ENCODE peak calls at places on chromosomes 5 and 9, in ten cellular contexts. I is right cardiac atrium, N is A549, K is HepG2, R is aorta, A is lower lobe of right lung, M is lung, L is PC-3, T is heart right ventricle, O is body of pancreas. F is an unnamed sample. For H3K9me3, the result is how much of the 10 kb centered on the place peaks cover.

GRCh38 chr9:129898205-129898604 is 62.9 kb downstream of the USP20 start:
- ATAC-seq in I (peak), N (peak), K (no peak), R (no peak), A (peak), M (no peak), L (peak), T (no peak), O (no peak), F (peak)

GRCh38 chr9:136527721-136528710 is 17.8 kb downstream of the NOTCH1 start:
- ATAC-seq in I (no peak), N (peak), K (no peak), R (no peak), A (no peak), M (no peak), L (peak), T (no peak), O (no peak), F (no peak)

GRCh38 chr9:123564652-123565051 is 208.7 kb downstream of the CRB2 start:
- ATAC-seq in I (no peak), N (no peak), K (no peak), R (no peak), A (no peak), M (no peak), L (no peak), T (no peak), O (no peak), F (no peak)

GRCh38 chr9:129435272-129435671 is 185.6 kb downstream of the C9orf50 start:
- ATAC-seq in I (no peak), N (peak), K (no peak), R (no peak), A (no peak), M (no peak), L (no peak), T (no peak), O (no peak), F (no peak)

GRCh38 chr9:21028476-21028875 is 3.0 kb downstream of the HACD4 start:
- ATAC-seq in I (no peak), N (no peak), K (no peak), R (no peak), A (no peak), M (no peak), L (no peak), T (no peak), O (no peak), F (no peak)

GRCh38 chr9:36150529-36151305 is 14.2 kb downstream of the GLIPR2 start:
- ATAC-seq in I (no peak), N (peak), K (peak), R (no peak), A (peak), M (no peak), L (no peak), T (no peak), O (no peak), F (no peak)

GRCh38 chr5:31733365-31733764 is 94.4 kb downstream of the PDZD2 start:
- ATAC-seq in I (peak), N (no peak), K (no peak), R (no peak), A (no peak), M (no peak), L (no peak), T (peak), O (no peak), F (no peak)

GRCh38 chr5:129771058-129771838 is 23.4 kb downstream of the MINAR2 start:
- ATAC-seq in I (no peak), N (peak), K (peak), R (peak), A (peak), M (peak), L (peak), T (no peak), O (peak), F (no peak)

GRCh38 chr5:42228279-42228678 is 195.0 kb upstream of the GHR start:
- ATAC-seq in I (no peak), N (no peak), K (no peak), R (no peak), A (no peak), M (no peak), L (peak), T (no peak), O (no peak), F (no peak)

GRCh38 chr5:95251185-95251584 is 33.7 kb downstream of the MCTP1 start:
- ATAC-seq in I (no peak), N (no peak), K (no peak), R (no peak), A (no peak), M (no peak), L (no peak), T (no peak), O (no peak), F (no peak)

GRCh38 chr9:38091310-38092199 is 22.5 kb upstream of the SHB start:
- ATAC-seq in I (no peak), N (no peak), K (no peak), R (no peak), A (no peak), M (no peak), L (no peak), T (no peak), O (no peak), F (no peak)

GRCh38 chr5:129853588-129853987 is 50.7 kb upstream of the CHSY3 start:
- ATAC-seq in I (no peak), N (no peak), K (no peak), R (no peak), A (no peak), M (no peak), L (no peak), T (no peak), O (no peak), F (no peak)

GRCh38 chr5:150143725-150144058 is 12.0 kb downstream of the PDGFRB start:
- ATAC-seq in I (peak), N (no peak), K (no peak), R (peak), A (no peak), M (peak), L (no peak), T (peak), O (no peak), F (peak)

GRCh38 chr5:26791021-26791420 is 247.4 kb downstream of the CDH9 start:
- ATAC-seq in I (no peak), N (no peak), K (no peak), R (no peak), A (no peak), M (no peak), L (no peak), T (no peak), O (no peak), F (no peak)

GRCh38 chr9:34707130-34707529 is 2.8 kb downstream of the CCL21 start:
- ATAC-seq in I (no peak), N (no peak), K (no peak), R (no peak), A (no peak), M (no peak), L (no peak), T (no peak), O (no peak), F (no peak)

GRCh38 chr5:36998578-36998977 is 122.0 kb downstream of the NIPBL start:
- ATAC-seq in I (no peak), N (no peak), K (no peak), R (no peak), A (no peak), M (no peak), L (no peak), T (no peak), O (no peak), F (no peak)

GRCh38 chr9:122004589-122004988 is 88.5 kb downstream of the TTLL11 start:
- ATAC-seq in I (no peak), N (no peak), K (no peak), R (no peak), A (no peak), M (no peak), L (no peak), T (no peak), O (no peak), F (no peak)

GRCh38 chr9:98280162-98280561 is 24.7 kb upstream of the TBC1D2 start:
- ATAC-seq in I (no peak), N (no peak), K (no peak), R (no peak), A (no peak), M (no peak), L (no peak), T (no peak), O (no peak), F (no peak)

GRCh38 chr9:14240491-14240890 is 73.5 kb downstream of the NFIB start:
- ATAC-seq in I (peak), N (no peak), K (no peak), R (no peak), A (peak), M (no peak), L (no peak), T (peak), O (peak), F (no peak)

GRCh38 chr5:148791334-148791667 is 35.1 kb upstream of the ADRB2 start:
- ATAC-seq in I (no peak), N (no peak), K (no peak), R (no peak), A (no peak), M (no peak), L (peak), T (no peak), O (no peak), F (no peak)

GRCh38 chr5:142869883-142870282 is 99.7 kb downstream of the ARHGAP26 start:
- ATAC-seq in I (peak), N (no peak), K (no peak), R (no peak), A (no peak), M (no peak), L (no peak), T (no peak), O (no peak), F (peak)

GRCh38 chr9:123316053-123316718 is 39.8 kb upstream of the CRB2 start:
- ATAC-seq in I (no peak), N (no peak), K (peak), R (no peak), A (no peak), M (no peak), L (no peak), T (no peak), O (no peak), F (no peak)

GRCh38 chr5:33501899-33502298 is 61.1 kb downstream of the TARS1 start:
- ATAC-seq in I (no peak), N (no peak), K (no peak), R (no peak), A (no peak), M (no peak), L (no peak), T (no peak), O (no peak), F (no peak)

GRCh38 chr9:100437860-100438805 is 11.2 kb downstream of the MSANTD3 start:
- ATAC-seq in I (no peak), N (peak), K (peak), R (peak), A (peak), M (peak), L (peak), T (no peak), O (peak), F (peak)

GRCh38 chr9:38339087-38339486 is 53.4 kb upstream of the ALDH1B1 start:
- ATAC-seq in I (peak), N (no peak), K (no peak), R (no peak), A (peak), M (peak), L (no peak), T (peak), O (peak), F (no peak)

GRCh38 chr9:136304981-136305380 is 1.1 kb upstream of the CCDC187 start:
- ATAC-seq in I (no peak), N (peak), K (peak), R (peak), A (no peak), M (no peak), L (no peak), T (no peak), O (no peak), F (no peak)

GRCh38 chr5:102801375-102801774 is 46.3 kb downstream of the PAM start:
- ATAC-seq in I (no peak), N (no peak), K (no peak), R (no peak), A (peak), M (no peak), L (no peak), T (no peak), O (no peak), F (no peak)

GRCh38 chr9:73152445-73152844 is 780 bp downstream of the ANXA1 start:
- ATAC-seq in I (peak), N (peak), K (no peak), R (peak), A (peak), M (no peak), L (peak), T (no peak), O (no peak), F (no peak)

GRCh38 chr5:173778152-173778782 is 109.9 kb upstream of the CPEB4 start:
- ATAC-seq in I (no peak), N (no peak), K (no peak), R (no peak), A (no peak), M (peak), L (no peak), T (no peak), O (no peak), F (no peak)

GRCh38 chr5:77431286-77431685 is 60.8 kb downstream of the WDR41 start:
- ATAC-seq in I (no peak), N (no peak), K (no peak), R (no peak), A (no peak), M (no peak), L (peak), T (no peak), O (no peak), F (no peak)

GRCh38 chr9:5436441-5436840 is 1.3 kb downstream of the PLGRKT start:
- ATAC-seq in I (no peak), N (no peak), K (no peak), R (no peak), A (no peak), M (no peak), L (no peak), T (no peak), O (no peak), F (no peak)
- H3K9me3 ChIP-seq in I (under half), N (under half), K (under half), R (under half), A (under half), M (under half), L (under half), T (under half), O (under half), F (under half)

DNA sequence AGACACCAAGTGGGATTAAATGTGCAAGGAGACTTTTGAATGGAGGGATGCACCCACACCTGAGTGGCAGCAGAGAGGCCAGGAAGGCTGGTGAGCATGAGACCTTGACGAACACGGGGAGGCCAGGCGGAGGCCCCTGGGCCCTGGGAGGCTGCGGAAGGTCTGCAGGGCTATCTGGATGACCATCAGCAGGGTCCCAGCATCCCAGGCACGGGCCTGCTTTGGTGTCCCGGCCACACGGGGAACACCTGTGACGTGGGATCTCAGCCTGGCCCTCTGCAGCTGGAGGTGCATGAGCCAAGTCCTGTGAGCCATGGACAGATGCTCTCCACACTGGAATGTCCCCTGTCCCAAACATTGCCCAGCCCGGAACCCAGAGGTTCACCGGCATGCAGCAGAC is 174.0 kb upstream of the FOXD4L5 start:
- ATAC-seq in I (no peak), N (no peak), K (no peak), R (no peak), A (no peak), M (no peak), L (no peak), T (no peak), O (no peak), F (no peak)
- H3K9me3 ChIP-seq in I (under half), N (under half), K (under half), R (under half), A (under half), M (under half), L (under half), T (under half), O (under half), F (under half)

GRCh38 chr5:141371572-141372475 is 1.8 kb downstream of the PCDHGB3 start:
- ATAC-seq in I (no peak), N (no peak), K (no peak), R (no peak), A (no peak), M (no peak), L (no peak), T (peak), O (no peak), F (no peak)
- H3K9me3 ChIP-seq in I (under half), N (under half), K (half or more), R (under half), A (half or more), M (half or more), L (under half), T (half or more), O (half or more), F (half or more)

GRCh38 chr5:179370490-179371122 is 25.3 kb upstream of the ADAMTS2 start:
- ATAC-seq in I (no peak), N (no peak), K (no peak), R (no peak), A (no peak), M (no peak), L (no peak), T (no peak), O (no peak), F (no peak)

GRCh38 chr5:179373101-179373934 is 28.1 kb upstream of the ADAMTS2 start:
- ATAC-seq in I (no peak), N (no peak), K (no peak), R (no peak), A (no peak), M (no peak), L (no peak), T (no peak), O (no peak), F (no peak)

GRCh38 chr5:179373961-179374505 is 28.8 kb upstream of the ADAMTS2 start:
- ATAC-seq in I (no peak), N (no peak), K (no peak), R (no peak), A (no peak), M (no peak), L (no peak), T (no peak), O (no peak), F (no peak)

GRCh38 chr5:179371123-179371515 is 25.9 kb upstream of the ADAMTS2 start:
- ATAC-seq in I (no peak), N (no peak), K (no peak), R (no peak), A (no peak), M (no peak), L (no peak), T (no peak), O (no peak), F (no peak)

DNA sequence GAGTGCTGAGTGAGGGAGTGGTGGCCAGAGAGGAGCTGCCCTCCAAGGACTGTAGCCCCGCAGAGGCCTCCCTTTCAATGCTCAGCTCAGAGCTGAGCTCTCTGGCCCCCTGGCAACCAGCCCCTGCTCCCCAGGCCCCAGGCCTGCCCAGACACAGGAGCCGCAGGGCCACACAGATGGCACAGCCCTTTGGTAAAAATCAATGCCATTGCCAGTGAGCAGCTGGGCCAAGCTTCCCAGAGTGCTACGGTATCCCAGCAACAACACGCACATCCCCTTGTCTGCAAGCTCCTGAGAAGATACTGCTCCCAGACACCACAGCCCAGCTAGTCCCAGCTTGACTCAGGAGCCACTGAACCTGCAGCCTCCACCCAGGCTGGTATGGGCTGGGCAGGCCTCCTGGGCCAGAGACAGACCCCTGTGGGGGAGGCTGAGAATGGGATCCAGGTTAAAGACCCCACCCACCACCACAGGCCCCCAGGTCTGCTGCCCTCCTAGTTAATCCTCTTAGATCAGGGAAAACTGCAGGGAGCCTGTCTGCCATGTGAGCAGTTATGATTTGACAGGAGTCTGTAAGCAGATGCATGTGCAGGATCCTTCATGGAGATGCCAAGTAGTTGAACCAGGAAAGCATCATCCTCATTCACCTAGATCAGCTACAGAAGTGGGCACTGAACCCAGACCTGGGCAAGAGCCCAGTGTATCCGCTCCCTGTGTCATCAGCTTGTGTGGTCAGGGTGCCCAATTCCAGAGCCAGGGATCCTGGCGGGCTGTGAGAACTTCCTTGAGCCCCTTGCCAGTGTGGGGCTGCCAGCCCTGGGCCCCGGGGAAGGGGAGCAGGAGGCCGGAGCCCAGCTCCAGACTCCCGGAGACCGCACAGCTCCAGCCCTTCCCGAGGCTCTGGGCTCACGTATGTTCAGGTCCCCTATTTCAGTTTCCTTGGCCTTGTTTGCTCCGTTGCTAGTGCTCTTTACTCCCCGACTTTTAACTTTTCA is 26.7 kb upstream of the ADAMTS2 start:
- ATAC-seq in I (no peak), N (no peak), K (no peak), R (no peak), A (no peak), M (no peak), L (no peak), T (no peak), O (peak), F (no peak)
- H3K9me3 ChIP-seq in I (under half), N (under half), K (under half), R (under half), A (under half), M (under half), L (under half), T (under half), O (under half), F (under half)

GRCh38 chr5:56346717-56347116 is 113.6 kb upstream of the ANKRD55 start:
- ATAC-seq in I (no peak), N (no peak), K (no peak), R (no peak), A (no peak), M (peak), L (no peak), T (no peak), O (no peak), F (no peak)
- H3K9me3 ChIP-seq in I (under half), N (under half), K (under half), R (under half), A (under half), M (under half), L (under half), T (under half), O (under half), F (under half)

DNA sequence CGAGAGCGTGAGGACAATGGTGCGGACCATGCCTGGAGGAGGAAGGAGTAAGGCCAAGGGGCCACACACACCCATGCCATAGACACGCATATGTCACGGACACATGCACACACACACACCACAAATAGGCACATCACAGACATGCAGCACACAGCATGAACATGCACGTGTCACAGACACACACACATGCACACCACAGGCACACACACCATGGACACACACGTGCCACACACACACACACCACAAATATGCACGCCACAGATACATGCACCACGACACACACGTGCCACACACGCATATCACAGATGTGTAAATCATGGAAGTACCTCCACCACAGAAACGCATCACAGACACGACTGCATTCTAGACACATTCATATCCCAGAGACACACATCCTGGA is 16.7 kb downstream of the TERT start:
- ATAC-seq in I (no peak), N (no peak), K (no peak), R (no peak), A (no peak), M (no peak), L (no peak), T (no peak), O (no peak), F (no peak)
- H3K9me3 ChIP-seq in I (under half), N (under half), K (under half), R (under half), A (under half), M (under half), L (under half), T (under half), O (under half), F (under half)

GRCh38 chr5:180253036-180253824 is 38.7 kb downstream of the MAPK9 start:
- ATAC-seq in I (peak), N (no peak), K (no peak), R (no peak), A (no peak), M (no peak), L (no peak), T (no peak), O (no peak), F (no peak)
- H3K9me3 ChIP-seq in I (under half), N (half or more), K (half or more), R (under half), A (half or more), M (half or more), L (under half), T (half or more), O (half or more), F (under half)

GRCh38 chr9:18896004-18896403 is 137.0 kb downstream of the SAXO1 start:
- ATAC-seq in I (no peak), N (no peak), K (no peak), R (no peak), A (no peak), M (no peak), L (no peak), T (no peak), O (no peak), F (no peak)
- H3K9me3 ChIP-seq in I (under half), N (under half), K (under half), R (under half), A (under half), M (under half), L (under half), T (under half), O (under half), F (under half)

GRCh38 chr5:97151370-97151769 is 9.0 kb upstream of the LIX1 start:
- ATAC-seq in I (no peak), N (no peak), K (no peak), R (no peak), A (no peak), M (no peak), L (no peak), T (no peak), O (no peak), F (no peak)

GRCh38 chr5:97150401-97150800 is 8.0 kb upstream of the LIX1 start:
- ATAC-seq in I (no peak), N (no peak), K (no peak), R (no peak), A (no peak), M (no peak), L (no peak), T (no peak), O (no peak), F (no peak)

GRCh38 chr5:97143715-97144114 is 1.3 kb upstream of the LIX1 start:
- ATAC-seq in I (no peak), N (no peak), K (no peak), R (no peak), A (no peak), M (no peak), L (no peak), T (no peak), O (no peak), F (no peak)

GRCh38 chr5:97149689-97150088 is 7.3 kb upstream of the LIX1 start:
- ATAC-seq in I (no peak), N (no peak), K (no peak), R (no peak), A (no peak), M (no peak), L (no peak), T (no peak), O (no peak), F (no peak)
- H3K9me3 ChIP-seq in I (under half), N (under half), K (under half), R (under half), A (under half), M (under half), L (under half), T (under half), O (under half), F (under half)

F was measured in gastroesophageal sphincter.